ENCODE peak calls at places on chromosomes 7 and 10, in eight cellular contexts. R is mesendoderm, D is neuronal stem cell, Y is BJ, O is OCI-LY7, S is hepatocyte, C is right atrium auricular region, M is BE2C. U is an unnamed sample. For H3K36me3, the result is how much of the 10 kb centered on the place peaks cover.

GRCh38 chr10:86255405-86256251 is 111.0 kb downstream of the GRID1 start:
- DNase-seq in R (no peak), D (no peak), Y (no peak), O (no peak), S (no peak), C (no peak), M (no peak), U (no peak)

GRCh38 chr7:64618785-64619456 is 47.0 kb upstream of the ZNF107 start:
- DNase-seq in R (peak), D (no peak), Y (no peak), O (peak), S (no peak), C (no peak), M (peak), U (no peak)

GRCh38 chr10:82358486-82359097 is 483.6 kb downstream of the NRG3 start:
- DNase-seq in R (no peak), D (no peak), Y (no peak), O (no peak), S (no peak), C (peak), M (peak), U (no peak)

GRCh38 chr10:8416192-8416701 is 361.8 kb downstream of the GATA3 start:
- DNase-seq in R (no peak), D (no peak), Y (no peak), O (no peak), S (no peak), C (no peak), M (no peak), U (no peak)

GRCh38 chr10:43057231-43057711 is 19.6 kb upstream of the RET start:
- DNase-seq in R (no peak), D (no peak), Y (no peak), O (no peak), S (no peak), C (no peak), M (peak), U (no peak)

GRCh38 chr10:43229208-43230061 is 37.4 kb downstream of the RASGEF1A start:
- DNase-seq in R (no peak), D (peak), Y (no peak), O (no peak), S (peak), C (no peak), M (peak), U (no peak)

GRCh38 chr7:102193806-102194205 is 92.9 kb upstream of the SH2B2 start:
- DNase-seq in R (no peak), D (no peak), Y (no peak), O (no peak), S (peak), C (no peak), M (no peak), U (no peak)

GRCh38 chr7:7944619-7945282 is 23.8 kb upstream of the GLCCI1 start:
- DNase-seq in R (peak), D (no peak), Y (no peak), O (peak), S (no peak), C (no peak), M (no peak), U (no peak)

GRCh38 chr7:6252748-6253147 is 19.7 kb downstream of the CYTH3 start:
- DNase-seq in R (no peak), D (no peak), Y (no peak), O (no peak), S (no peak), C (no peak), M (no peak), U (no peak)

GRCh38 chr7:14219125-14219524 is 229.7 kb upstream of the ETV1 start:
- DNase-seq in R (no peak), D (no peak), Y (no peak), O (no peak), S (peak), C (no peak), M (no peak), U (no peak)

GRCh38 chr7:151940048-151940845 is 16.0 kb upstream of the GALNTL5 start:
- DNase-seq in R (no peak), D (no peak), Y (peak), O (no peak), S (no peak), C (no peak), M (peak), U (no peak)

GRCh38 chr10:87092861-87093460 is 1.7 kb downstream of the GLUD1 start:
- DNase-seq in R (peak), D (no peak), Y (no peak), O (peak), S (peak), C (no peak), M (no peak), U (no peak)

GRCh38 chr7:10122573-10123100 is 851.0 kb upstream of the PHF14 start:
- DNase-seq in R (peak), D (peak), Y (no peak), O (no peak), S (peak), C (no peak), M (peak), U (no peak)

GRCh38 chr10:110496553-110497437 is 912 bp upstream of the DUSP5 start:
- DNase-seq in R (no peak), D (no peak), Y (no peak), O (no peak), S (no peak), C (no peak), M (peak), U (no peak)

GRCh38 chr10:118973744-118974143 is 55.8 kb upstream of the NANOS1 start:
- DNase-seq in R (no peak), D (no peak), Y (no peak), O (no peak), S (no peak), C (no peak), M (no peak), U (no peak)

GRCh38 chr10:84296071-84296981 is 32.1 kb upstream of the CCSER2 start:
- DNase-seq in R (no peak), D (no peak), Y (no peak), O (no peak), S (no peak), C (no peak), M (no peak), U (no peak)

GRCh38 chr7:107697246-107698044 is 36.8 kb downstream of the SLC26A4 start:
- DNase-seq in R (no peak), D (no peak), Y (no peak), O (no peak), S (no peak), C (no peak), M (no peak), U (no peak)

GRCh38 chr10:110363572-110364411 is 59.1 kb upstream of the SMNDC1 start:
- DNase-seq in R (no peak), D (no peak), Y (no peak), O (no peak), S (no peak), C (no peak), M (no peak), U (no peak)

GRCh38 chr7:33155811-33156210 is 26.4 kb downstream of the BBS9 start:
- DNase-seq in R (no peak), D (no peak), Y (no peak), O (no peak), S (no peak), C (no peak), M (no peak), U (peak)

GRCh38 chr7:4797858-4798705 is 22.7 kb downstream of the AP5Z1 start:
- DNase-seq in R (peak), D (peak), Y (no peak), O (peak), S (peak), C (no peak), M (peak), U (no peak)

GRCh38 chr7:55618913-55619312 is 46.6 kb upstream of the VOPP1 start:
- DNase-seq in R (no peak), D (no peak), Y (no peak), O (no peak), S (no peak), C (no peak), M (no peak), U (no peak)

GRCh38 chr10:119489572-119490326 is 52.8 kb downstream of the RGS10 start:
- DNase-seq in R (peak), D (peak), Y (no peak), O (peak), S (peak), C (no peak), M (peak), U (no peak)

GRCh38 chr10:70296406-70296899 is 12.6 kb upstream of the NPFFR1 start:
- DNase-seq in R (peak), D (no peak), Y (peak), O (no peak), S (peak), C (peak), M (peak), U (peak)

GRCh38 chr7:41065663-41066062 is 637.2 kb downstream of the INHBA start:
- DNase-seq in R (no peak), D (no peak), Y (no peak), O (no peak), S (no peak), C (no peak), M (no peak), U (no peak)

GRCh38 chr10:106360870-106361269 is 803.6 kb downstream of the SORCS1 start:
- DNase-seq in R (no peak), D (no peak), Y (peak), O (no peak), S (no peak), C (no peak), M (no peak), U (no peak)

GRCh38 chr10:95290801-95291633 is at the start of gene PDLIM1:
- DNase-seq in R (peak), D (no peak), Y (no peak), O (peak), S (peak), C (peak), M (peak), U (no peak)

GRCh38 chr10:89173075-89173474 is 34.0 kb downstream of the CH25H start:
- DNase-seq in R (no peak), D (no peak), Y (no peak), O (no peak), S (no peak), C (no peak), M (no peak), U (no peak)

GRCh38 chr7:7641129-7641663 is 644 bp downstream of the UMAD1 start:
- DNase-seq in R (peak), D (peak), Y (no peak), O (no peak), S (peak), C (no peak), M (peak), U (no peak)

GRCh38 chr7:101218236-101219130 is 518 bp downstream of the ZNHIT1 start:
- DNase-seq in R (no peak), D (no peak), Y (no peak), O (no peak), S (peak), C (no peak), M (no peak), U (no peak)

GRCh38 chr10:31520982-31521381 is 202.0 kb downstream of the ZEB1 start:
- DNase-seq in R (no peak), D (no peak), Y (no peak), O (no peak), S (no peak), C (no peak), M (no peak), U (no peak)

GRCh38 chr10:31522820-31523219 is 203.8 kb downstream of the ZEB1 start:
- DNase-seq in R (no peak), D (no peak), Y (no peak), O (no peak), S (no peak), C (no peak), M (no peak), U (no peak)

GRCh38 chr10:31524458-31524857 is 205.4 kb downstream of the ZEB1 start:
- DNase-seq in R (no peak), D (no peak), Y (no peak), O (no peak), S (no peak), C (no peak), M (no peak), U (no peak)

GRCh38 chr10:31526178-31526577 is 207.2 kb downstream of the ZEB1 start:
- DNase-seq in R (no peak), D (no peak), Y (no peak), O (no peak), S (no peak), C (no peak), M (no peak), U (no peak)

GRCh38 chr10:31521432-31521831 is 202.4 kb downstream of the ZEB1 start:
- DNase-seq in R (no peak), D (no peak), Y (no peak), O (no peak), S (no peak), C (no peak), M (no peak), U (no peak)
- H3K36me3 ChIP-seq in R (under half), D (under half), Y (under half), O (half or more), S (under half), C (under half), M (half or more), U (under half)

GRCh38 chr10:61628875-61629513 is 33.7 kb upstream of the CABCOCO1 start:
- DNase-seq in R (peak), D (no peak), Y (peak), O (no peak), S (peak), C (no peak), M (no peak), U (peak)
- H3K36me3 ChIP-seq in R (under half), D (under half), Y (under half), O (under half), S (under half), C (under half), M (under half), U (under half)

GRCh38 chr10:91974960-91975359 is 51.4 kb downstream of the BTAF1 start:
- DNase-seq in R (no peak), D (no peak), Y (peak), O (no peak), S (no peak), C (no peak), M (no peak), U (no peak)
- H3K36me3 ChIP-seq in R (under half), D (under half), Y (under half), O (half or more), S (under half), C (under half), M (under half), U (under half)

GRCh38 chr10:15280974-15281373 is 90.1 kb downstream of the FAM171A1 start:
- DNase-seq in R (no peak), D (no peak), Y (no peak), O (peak), S (no peak), C (no peak), M (no peak), U (no peak)
- H3K36me3 ChIP-seq in R (under half), D (under half), Y (under half), O (under half), S (under half), C (under half), M (under half), U (under half)

GRCh38 chr7:139594911-139595476 is 71.5 kb downstream of the CLEC2L start:
- DNase-seq in R (no peak), D (no peak), Y (no peak), O (no peak), S (no peak), C (peak), M (no peak), U (no peak)

GRCh38 chr7:139595806-139596205 is 72.3 kb downstream of the CLEC2L start:
- DNase-seq in R (no peak), D (no peak), Y (no peak), O (no peak), S (no peak), C (peak), M (no peak), U (no peak)

GRCh38 chr7:139597028-139597427 is 73.5 kb downstream of the CLEC2L start:
- DNase-seq in R (peak), D (no peak), Y (no peak), O (no peak), S (no peak), C (no peak), M (no peak), U (no peak)

GRCh38 chr7:139598642-139599041 is 75.2 kb downstream of the CLEC2L start:
- DNase-seq in R (no peak), D (no peak), Y (no peak), O (no peak), S (peak), C (no peak), M (no peak), U (peak)

GRCh38 chr7:139596626-139597025 is 73.1 kb downstream of the CLEC2L start:
- DNase-seq in R (no peak), D (no peak), Y (no peak), O (no peak), S (no peak), C (no peak), M (no peak), U (no peak)
- H3K36me3 ChIP-seq in R (under half), D (under half), Y (under half), O (under half), S (under half), C (half or more), M (under half), U (under half)

U was measured in kidney epithelial cell.